ENCODE peak calls at places on chromosomes 4 and X, in four cellular contexts. R is left ventricle myocardium inferior; M is aorta; X is CD8-positive, alpha-beta memory T cell. L is an unnamed sample. For H3K27me3, the result is how much of the 10 kb centered on the place peaks cover.

GRCh38 chr4:176883108-176883550 is 90.4 kb upstream of the VEGFC start:
- DNase-seq in R (no peak), M (no peak), X (no peak), L (no peak)

GRCh38 chr4:152586668-152587067 is 50.8 kb upstream of the FBXW7 start:
- DNase-seq in R (no peak), M (no peak), X (no peak), L (no peak)

GRCh38 chr4:77819409-77819835 is 254 bp upstream of the CNOT6L start:
- DNase-seq in R (no peak), M (peak), X (peak), L (no peak)

GRCh38 chr4:55159851-55160250 is 34.5 kb upstream of the KDR start:
- DNase-seq in R (no peak), M (no peak), X (no peak), L (no peak)

GRCh38 chrX:666762-667161 is 36.2 kb downstream of the SHOX start:
- DNase-seq in R (no peak), M (no peak), X (no peak), L (no peak)

GRCh38 chrX:39065051-39065871 is 264.0 kb downstream of the MID1IP1 start:
- DNase-seq in R (no peak), M (no peak), X (no peak), L (no peak)

GRCh38 chr4:17285747-17286146 is 226.1 kb downstream of the QDPR start:
- DNase-seq in R (no peak), M (no peak), X (no peak), L (no peak)

GRCh38 chr4:71604785-71605184 is 179.1 kb downstream of the GC start:
- DNase-seq in R (no peak), M (no peak), X (no peak), L (no peak)

GRCh38 chrX:74835566-74835965 is 89.7 kb downstream of the NEXMIF start:
- DNase-seq in R (no peak), M (no peak), X (no peak), L (no peak)

GRCh38 chrX:69179380-69179911 is 14.2 kb upstream of the PJA1 start:
- DNase-seq in R (no peak), M (no peak), X (no peak), L (no peak)

GRCh38 chr4:73726000-73726399 is 14.4 kb upstream of the CXCL8 start:
- DNase-seq in R (no peak), M (no peak), X (no peak), L (no peak)

GRCh38 chrX:41180194-41180902 is 95.1 kb downstream of the USP9X start:
- DNase-seq in R (no peak), M (peak), X (peak), L (no peak)

GRCh38 chr4:89316931-89317366 is 9.3 kb upstream of the GPRIN3 start:
- DNase-seq in R (no peak), M (no peak), X (peak), L (no peak)

GRCh38 chrX:13898084-13898483 is 81.2 kb upstream of the GPM6B start:
- DNase-seq in R (no peak), M (no peak), X (no peak), L (no peak)

GRCh38 chrX:50691820-50692219 is 122.2 kb downstream of the SHROOM4 start:
- DNase-seq in R (no peak), M (no peak), X (peak), L (no peak)

GRCh38 chr4:122602277-122603142 is 18.4 kb downstream of the IL21 start:
- DNase-seq in R (no peak), M (no peak), X (no peak), L (no peak)

GRCh38 chr4:8330821-8331566 is 61.4 kb downstream of the HTRA3 start:
- DNase-seq in R (peak), M (peak), X (no peak), L (no peak)

GRCh38 chr4:186900232-186900900 is 176.7 kb upstream of the FAT1 start:
- DNase-seq in R (no peak), M (no peak), X (no peak), L (no peak)

GRCh38 chrX:108198420-108198819 is 106.8 kb downstream of the ATG4A start:
- DNase-seq in R (no peak), M (no peak), X (no peak), L (no peak)

GRCh38 chr4:2944091-2944482 is 19.1 kb downstream of the NOP14 start:
- DNase-seq in R (no peak), M (no peak), X (no peak), L (no peak)

GRCh38 chrX:12704706-12705105 is 86.5 kb upstream of the PRPS2 start:
- DNase-seq in R (no peak), M (no peak), X (no peak), L (no peak)
- H3K27me3 ChIP-seq in R (under half), M (under half), X (under half), L (under half)

DNA sequence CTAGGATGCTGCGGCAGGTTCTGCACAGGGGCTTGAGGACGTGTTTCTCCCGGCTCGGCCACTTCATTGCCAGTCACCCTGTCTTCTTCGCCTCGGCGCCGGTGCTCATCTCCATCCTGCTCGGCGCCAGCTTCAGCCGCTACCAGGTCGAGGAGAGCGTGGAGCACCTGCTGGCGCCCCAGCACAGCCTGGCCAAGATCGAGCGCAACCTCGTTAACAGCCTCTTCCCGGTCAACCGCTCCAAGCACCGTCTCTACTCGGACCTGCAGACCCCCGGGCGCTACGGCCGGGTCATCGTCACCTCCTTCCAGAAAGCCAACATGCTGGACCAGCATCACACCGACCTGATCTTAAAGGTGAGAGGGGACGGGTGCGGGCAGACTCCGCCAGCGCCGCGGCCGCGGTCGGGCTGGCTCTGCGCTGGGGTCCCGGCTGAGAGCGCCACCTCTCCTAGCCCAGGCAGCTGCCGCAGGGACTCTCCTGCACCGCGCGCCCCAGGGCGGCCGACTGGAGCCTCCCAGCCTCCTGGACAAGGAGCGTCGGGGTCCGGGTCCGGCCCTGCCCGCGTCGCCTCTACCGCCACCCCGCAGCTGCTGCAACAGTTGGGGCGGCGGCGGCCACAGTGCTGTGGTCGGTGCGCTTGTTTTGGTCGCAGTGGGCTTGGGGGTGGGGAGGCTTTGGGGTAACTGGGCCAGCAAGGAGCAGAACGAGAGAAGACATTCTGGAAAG is 386 bp downstream of the PTCHD1 start:
- DNase-seq in R (no peak), M (no peak), X (no peak), L (no peak)
- H3K27me3 ChIP-seq in R (half or more), M (under half), X (under half), L (half or more)

GRCh38 chr4:32425243-32425642 is 1705.1 kb downstream of the PCDH7 start:
- DNase-seq in R (no peak), M (no peak), X (no peak), L (no peak)

GRCh38 chr4:32423267-32423666 is 1703.1 kb downstream of the PCDH7 start:
- DNase-seq in R (no peak), M (no peak), X (no peak), L (no peak)

DNA sequence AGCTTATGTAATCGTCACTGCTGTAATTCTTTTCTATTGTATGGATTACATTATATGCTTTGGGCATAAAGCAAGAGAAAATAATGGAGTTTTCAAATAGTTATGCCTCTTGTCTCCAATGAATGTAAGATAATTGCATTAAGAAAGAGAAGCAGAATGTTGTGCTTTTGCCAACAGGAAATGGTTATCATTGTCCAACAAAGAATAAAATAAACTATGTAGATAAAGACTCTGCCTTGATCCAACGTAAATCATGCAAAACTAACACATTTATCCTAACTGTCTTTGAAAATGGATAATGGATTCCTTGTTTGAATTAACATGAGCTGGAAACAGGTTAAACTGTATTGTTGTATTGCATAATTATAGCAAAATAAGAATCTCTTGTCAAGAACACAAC is 1709.0 kb downstream of the PCDH7 start:
- DNase-seq in R (no peak), M (no peak), X (no peak), L (no peak)
- H3K27me3 ChIP-seq in R (under half), M (under half), X (under half), L (under half)

DNA sequence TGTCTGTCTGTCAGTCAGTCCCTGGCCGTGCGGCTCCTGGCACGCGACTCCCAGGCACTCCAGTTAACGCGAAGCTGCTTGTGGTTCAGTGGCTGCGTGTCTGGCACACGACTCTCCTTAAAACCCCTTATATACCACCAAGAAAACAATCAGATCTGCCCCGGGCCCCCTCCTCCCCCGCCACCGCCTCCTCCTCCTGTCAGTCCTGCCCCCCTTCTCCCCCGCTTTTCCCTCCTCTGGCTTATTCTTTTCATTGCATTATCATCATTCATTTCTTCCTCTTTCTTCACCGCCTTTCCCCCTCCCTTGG is at the start of gene NEUROG2:
- DNase-seq in R (no peak), M (no peak), X (no peak), L (no peak)
- H3K27me3 ChIP-seq in R (half or more), M (under half), X (half or more), L (half or more)

GRCh38 chr4:144353240-144353639 is 212.7 kb upstream of the GYPA start:
- DNase-seq in R (no peak), M (no peak), X (no peak), L (no peak)

GRCh38 chr4:144356941-144357381 is 216.4 kb upstream of the GYPA start:
- DNase-seq in R (no peak), M (no peak), X (no peak), L (no peak)

GRCh38 chr4:144360394-144360793 is 219.9 kb upstream of the GYPA start:
- DNase-seq in R (no peak), M (no peak), X (no peak), L (no peak)

GRCh38 chr4:144357970-144358369 is 217.5 kb upstream of the GYPA start:
- DNase-seq in R (no peak), M (no peak), X (no peak), L (no peak)

GRCh38 chr4:144355809-144356757 is 215.6 kb upstream of the GYPA start:
- DNase-seq in R (no peak), M (peak), X (no peak), L (no peak)
- H3K27me3 ChIP-seq in R (under half), M (under half), X (under half), L (under half)

DNA sequence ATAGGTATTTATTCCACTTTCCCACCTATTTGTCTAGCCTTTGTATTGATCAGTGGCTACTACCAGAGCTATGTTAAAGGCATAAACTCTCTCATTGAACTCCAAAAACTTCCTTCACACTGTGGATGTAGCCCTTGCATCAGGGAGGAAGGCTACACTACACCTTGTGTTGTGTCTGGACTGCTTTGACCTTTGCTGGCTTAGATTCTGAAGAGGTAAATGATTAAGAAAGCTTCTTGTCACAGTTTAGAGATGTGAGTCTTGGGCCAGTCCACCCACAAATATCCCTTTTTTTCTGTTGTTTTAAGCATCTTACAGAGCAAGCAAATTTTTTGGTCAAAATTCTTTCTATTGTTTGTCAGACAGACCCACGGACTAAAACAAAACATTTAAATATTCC is 1.9 kb downstream of the ENPEP start:
- DNase-seq in R (no peak), M (no peak), X (no peak), L (no peak)
- H3K27me3 ChIP-seq in R (under half), M (under half), X (under half), L (under half)

GRCh38 chrX:153516055-153516454 is 1.4 kb upstream of the ATP2B3 start:
- DNase-seq in R (no peak), M (no peak), X (no peak), L (no peak)

GRCh38 chrX:153520286-153520917 is 3.0 kb downstream of the ATP2B3 start:
- DNase-seq in R (no peak), M (no peak), X (no peak), L (no peak)

GRCh38 chrX:153517421-153517820 is at the start of gene ATP2B3:
- DNase-seq in R (no peak), M (no peak), X (no peak), L (no peak)

GRCh38 chrX:153519569-153520285 is 2.3 kb downstream of the ATP2B3 start:
- DNase-seq in R (no peak), M (no peak), X (no peak), L (no peak)

GRCh38 chrX:153517941-153518834 is 746 bp downstream of the ATP2B3 start:
- DNase-seq in R (no peak), M (no peak), X (no peak), L (no peak)
- H3K27me3 ChIP-seq in R (half or more), M (under half), X (under half), L (half or more)

L was measured in esophagus squamous epithelium.